ENCODE peak calls at places on chromosomes 3 and 15, in nine cellular contexts. One of them, this sample, is unnamed.
A peak's percentile ranks its signal among the peaks of the same experiment; 100 is the strongest.

GRCh38 chr3:65449841-65450416 is 588.8 kb downstream of the MAGI1 start:
- DNase-seq in thoracic aorta: no peak
- DNase-seq in lung: no peak
- DNase-seq in stomach: no peak
- DNase-seq in Panc1: no peak
- DNase-seq in psoas muscle: no peak
- DNase-seq in astrocyte: no peak
- DNase-seq in HepG2: no peak
- DNase-seq in heart left ventricle: no peak
- DNase-seq in this sample: no peak

GRCh38 chr3:74267583-74268184 is 346.8 kb downstream of the CNTN3 start:
- DNase-seq in Panc1: peak; percentile 8
- DNase-seq in thoracic aorta: peak; percentile 9
- DNase-seq in lung: no peak
- DNase-seq in heart left ventricle: no peak
- DNase-seq in stomach: no peak
- DNase-seq in astrocyte: peak; percentile 16
- DNase-seq in HepG2: peak; percentile 40
- DNase-seq in psoas muscle: no peak
- DNase-seq in this sample: peak; percentile 20

GRCh38 chr3:153284282-153284938 is 122.4 kb downstream of the RAP2B start:
- DNase-seq in psoas muscle: no peak
- DNase-seq in lung: peak; percentile 53
- DNase-seq in astrocyte: peak; percentile 90
- DNase-seq in heart left ventricle: peak; percentile 72
- DNase-seq in Panc1: no peak
- DNase-seq in HepG2: peak; percentile 10
- DNase-seq in thoracic aorta: peak; percentile 32
- DNase-seq in stomach: no peak
- DNase-seq in this sample: peak; percentile 84

GRCh38 chr3:57959407-57960173 is 48.6 kb upstream of the FLNB start:
- DNase-seq in Panc1: no peak
- DNase-seq in lung: no peak
- DNase-seq in heart left ventricle: peak; percentile 43
- DNase-seq in astrocyte: peak; percentile 70
- DNase-seq in HepG2: no peak
- DNase-seq in stomach: no peak
- DNase-seq in thoracic aorta: no peak
- DNase-seq in psoas muscle: no peak
- DNase-seq in this sample: no peak

GRCh38 chr15:27714675-27715074 is 384.4 kb downstream of the OCA2 start:
- DNase-seq in thoracic aorta: no peak
- DNase-seq in Panc1: no peak
- DNase-seq in HepG2: no peak
- DNase-seq in heart left ventricle: no peak
- DNase-seq in stomach: no peak
- DNase-seq in lung: no peak
- DNase-seq in astrocyte: no peak
- DNase-seq in psoas muscle: no peak
- DNase-seq in this sample: no peak

GRCh38 chr15:68700395-68701123 is 120.1 kb downstream of the ANP32A start:
- DNase-seq in heart left ventricle: peak; percentile 83
- DNase-seq in Panc1: no peak
- DNase-seq in stomach: no peak
- DNase-seq in astrocyte: peak; percentile 65
- DNase-seq in lung: no peak
- DNase-seq in psoas muscle: peak; percentile 83
- DNase-seq in HepG2: no peak
- DNase-seq in thoracic aorta: no peak
- DNase-seq in this sample: peak; percentile 11

GRCh38 chr3:167662919-167663400 is 9.2 kb upstream of the WDR49 start:
- DNase-seq in Panc1: no peak
- DNase-seq in heart left ventricle: no peak
- DNase-seq in astrocyte: no peak
- DNase-seq in psoas muscle: no peak
- DNase-seq in thoracic aorta: no peak
- DNase-seq in stomach: no peak
- DNase-seq in HepG2: no peak
- DNase-seq in lung: no peak
- DNase-seq in this sample: no peak

GRCh38 chr3:40170395-40170794 is 139.1 kb upstream of the EIF1B start:
- DNase-seq in thoracic aorta: no peak
- DNase-seq in lung: no peak
- DNase-seq in HepG2: no peak
- DNase-seq in heart left ventricle: no peak
- DNase-seq in Panc1: no peak
- DNase-seq in stomach: no peak
- DNase-seq in psoas muscle: no peak
- DNase-seq in astrocyte: no peak
- DNase-seq in this sample: no peak

GRCh38 chr3:194255252-194256039 is 95.7 kb downstream of the CPN2 start:
- DNase-seq in Panc1: no peak
- DNase-seq in stomach: peak; percentile 48
- DNase-seq in astrocyte: no peak
- DNase-seq in HepG2: peak; percentile 71
- DNase-seq in thoracic aorta: no peak
- DNase-seq in heart left ventricle: peak; percentile 82
- DNase-seq in lung: peak; percentile 77
- DNase-seq in psoas muscle: peak; percentile 82
- DNase-seq in this sample: no peak

GRCh38 chr15:28267727-28268126 is 54.3 kb downstream of the HERC2 start:
- DNase-seq in stomach: no peak
- DNase-seq in psoas muscle: no peak
- DNase-seq in Panc1: no peak
- DNase-seq in HepG2: no peak
- DNase-seq in lung: no peak
- DNase-seq in thoracic aorta: no peak
- DNase-seq in heart left ventricle: no peak
- DNase-seq in astrocyte: no peak
- DNase-seq in this sample: no peak

GRCh38 chr15:74983725-74984231 is 11.6 kb upstream of the SCAMP5 start:
- DNase-seq in astrocyte: no peak
- DNase-seq in HepG2: no peak
- DNase-seq in stomach: no peak
- DNase-seq in heart left ventricle: no peak
- DNase-seq in Panc1: no peak
- DNase-seq in thoracic aorta: no peak
- DNase-seq in lung: no peak
- DNase-seq in psoas muscle: no peak
- DNase-seq in this sample: no peak

GRCh38 chr3:122021811-122022401 is at the start of gene ILDR1:
- DNase-seq in Panc1: no peak
- DNase-seq in thoracic aorta: no peak
- DNase-seq in heart left ventricle: no peak
- DNase-seq in stomach: peak; percentile 53
- DNase-seq in psoas muscle: no peak
- DNase-seq in HepG2: no peak
- DNase-seq in astrocyte: no peak
- DNase-seq in lung: peak; percentile 51
- DNase-seq in this sample: no peak

GRCh38 chr15:29887719-29888118 is 65.5 kb upstream of the TJP1 start:
- DNase-seq in HepG2: no peak
- DNase-seq in lung: no peak
- DNase-seq in thoracic aorta: no peak
- DNase-seq in Panc1: no peak
- DNase-seq in stomach: no peak
- DNase-seq in heart left ventricle: no peak
- DNase-seq in psoas muscle: no peak
- DNase-seq in astrocyte: no peak
- DNase-seq in this sample: peak; percentile 39

DNA sequence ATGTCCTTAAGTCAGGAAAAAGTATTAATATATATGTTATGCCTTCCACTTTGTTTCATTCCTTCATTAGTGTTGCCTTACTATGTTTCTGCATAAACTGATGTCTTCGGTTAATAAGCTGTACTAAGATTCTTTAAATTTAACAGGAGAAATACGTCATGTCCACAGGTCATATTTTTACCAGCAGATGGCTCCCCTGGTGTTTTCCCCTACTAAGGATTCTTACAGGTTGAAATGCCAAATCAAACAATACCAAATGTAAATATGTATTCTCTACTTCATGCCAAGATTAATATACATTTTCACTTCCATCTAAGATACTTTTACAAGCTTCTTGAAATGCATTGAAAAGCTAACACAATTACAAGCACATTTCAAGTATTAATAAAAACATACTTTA is 1602.1 kb downstream of the SI start:
- DNase-seq in HepG2: no peak
- DNase-seq in astrocyte: no peak
- DNase-seq in lung: no peak
- DNase-seq in psoas muscle: no peak
- DNase-seq in heart left ventricle: no peak
- DNase-seq in Panc1: no peak
- DNase-seq in stomach: no peak
- DNase-seq in thoracic aorta: no peak
- DNase-seq in this sample: no peak
- TF ChIP-seq CTCF in HepG2: no peak
- TF ChIP-seq CTCF in astrocyte: no peak
- TF ChIP-seq CTCF in lung: no peak
- TF ChIP-seq CTCF in psoas muscle: no peak
- TF ChIP-seq CTCF in heart left ventricle: no peak
- TF ChIP-seq CTCF in Panc1: peak; percentile 40
- TF ChIP-seq CTCF in stomach: no peak
- TF ChIP-seq CTCF in thoracic aorta: no peak
- TF ChIP-seq CTCF in this sample: no peak

DNA sequence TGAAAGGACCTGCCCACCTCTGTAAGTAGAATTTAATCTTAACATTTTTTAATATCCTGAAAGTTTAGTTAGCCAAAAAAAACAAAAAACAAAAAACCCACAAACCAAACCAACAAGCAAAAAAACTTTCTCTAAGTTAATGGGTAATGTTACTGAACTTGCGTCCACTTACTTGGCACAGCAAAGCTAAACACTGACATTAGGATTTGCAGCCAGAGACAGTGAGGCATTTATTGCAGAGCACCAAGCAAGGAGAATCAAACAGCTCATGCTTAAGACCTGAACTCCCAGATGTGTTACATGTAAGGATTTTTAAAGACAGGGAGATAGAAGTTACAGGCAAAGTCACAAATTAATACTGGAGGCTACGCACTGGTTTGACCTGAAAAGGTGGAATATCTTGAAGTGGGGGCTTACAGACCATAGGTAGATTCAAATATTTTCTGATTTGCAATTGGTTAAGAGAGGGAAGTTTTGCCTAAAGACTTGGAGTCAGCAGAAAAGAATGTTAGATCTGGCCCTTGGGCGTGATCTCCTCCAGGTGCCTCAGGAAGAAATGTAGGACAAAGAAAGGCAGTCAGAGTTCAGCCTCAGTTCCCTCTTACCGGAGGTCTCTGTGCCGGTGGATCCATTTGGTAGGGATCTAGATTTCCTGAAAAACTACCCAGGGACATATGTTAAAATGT is 205.0 kb downstream of the ADAMTSL3 start:
- DNase-seq in HepG2: no peak
- DNase-seq in astrocyte: no peak
- DNase-seq in thoracic aorta: no peak
- DNase-seq in lung: no peak
- DNase-seq in Panc1: no peak
- DNase-seq in psoas muscle: no peak
- DNase-seq in heart left ventricle: no peak
- DNase-seq in stomach: no peak
- DNase-seq in this sample: no peak
- H3K27me3 ChIP-seq in HepG2: no peaks in the 10 kb centered on the region
- H3K27me3 ChIP-seq in astrocyte: no peaks in the 10 kb centered on the region
- H3K27me3 ChIP-seq in thoracic aorta: no peaks in the 10 kb centered on the region
- H3K27me3 ChIP-seq in lung: no peaks in the 10 kb centered on the region
- H3K27me3 ChIP-seq in Panc1: no peaks in the 10 kb centered on the region
- H3K27me3 ChIP-seq in psoas muscle: no peaks in the 10 kb centered on the region
- H3K27me3 ChIP-seq in heart left ventricle: no peaks in the 10 kb centered on the region
- H3K27me3 ChIP-seq in stomach: no peaks in the 10 kb centered on the region
- H3K27me3 ChIP-seq in this sample: no peaks in the 10 kb centered on the region

DNA sequence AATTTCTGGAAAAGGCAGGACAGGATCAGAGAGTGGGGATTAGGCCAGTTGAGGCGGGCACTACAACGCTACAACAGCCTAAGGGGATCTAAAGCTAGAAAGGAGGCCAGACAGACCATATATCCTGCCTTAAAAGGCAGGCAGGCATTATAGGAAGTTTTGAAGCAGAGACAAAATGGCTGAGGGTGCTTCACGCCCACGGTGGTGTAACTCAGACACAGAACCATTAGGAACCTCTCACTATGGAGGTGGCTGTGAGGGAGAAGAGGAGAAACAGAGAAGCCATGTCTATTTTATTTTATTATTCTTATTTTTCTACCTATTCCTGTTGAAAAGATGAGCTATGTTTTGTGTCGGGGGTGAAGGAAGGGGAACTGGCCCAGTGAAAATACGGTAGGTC is 2.1 kb upstream of the USP4 start:
- DNase-seq in psoas muscle: peak; percentile 6
- DNase-seq in Panc1: no peak
- DNase-seq in lung: no peak
- DNase-seq in HepG2: no peak
- DNase-seq in thoracic aorta: no peak
- DNase-seq in astrocyte: no peak
- DNase-seq in heart left ventricle: no peak
- DNase-seq in stomach: no peak
- DNase-seq in this sample: no peak
- H3K27ac ChIP-seq in psoas muscle: no peak overlapping the region
- H3K27ac ChIP-seq in Panc1: no peak overlapping the region
- H3K27ac ChIP-seq in lung: peak overlapping the region; percentile 90
- H3K27ac ChIP-seq in HepG2: peak overlapping the region; percentile 40
- H3K27ac ChIP-seq in thoracic aorta: no peak overlapping the region
- H3K27ac ChIP-seq in astrocyte: no peak overlapping the region
- H3K27ac ChIP-seq in heart left ventricle: peak overlapping the region; percentile 21
- H3K27ac ChIP-seq in stomach: peak overlapping the region; percentile 100
- H3K27ac ChIP-seq in this sample: no peak overlapping the region

GRCh38 chr3:13544951-13545651 is 3.8 kb upstream of the FBLN2 start:
- DNase-seq in heart left ventricle: no peak
- DNase-seq in astrocyte: no peak
- DNase-seq in thoracic aorta: no peak
- DNase-seq in stomach: no peak
- DNase-seq in psoas muscle: peak; percentile 40
- DNase-seq in Panc1: no peak
- DNase-seq in HepG2: no peak
- DNase-seq in lung: no peak
- DNase-seq in this sample: no peak

GRCh38 chr3:13542142-13542541 is 6.8 kb upstream of the FBLN2 start:
- DNase-seq in Panc1: no peak
- DNase-seq in heart left ventricle: no peak
- DNase-seq in thoracic aorta: no peak
- DNase-seq in HepG2: no peak
- DNase-seq in lung: no peak
- DNase-seq in astrocyte: no peak
- DNase-seq in stomach: no peak
- DNase-seq in psoas muscle: no peak
- DNase-seq in this sample: no peak

GRCh38 chr3:13545952-13546454 is 2.9 kb upstream of the FBLN2 start:
- DNase-seq in astrocyte: no peak
- DNase-seq in HepG2: no peak
- DNase-seq in Panc1: no peak
- DNase-seq in lung: no peak
- DNase-seq in psoas muscle: peak; percentile 40
- DNase-seq in heart left ventricle: no peak
- DNase-seq in stomach: no peak
- DNase-seq in thoracic aorta: no peak
- DNase-seq in this sample: no peak

GRCh38 chr3:13543251-13543650 is 5.7 kb upstream of the FBLN2 start:
- DNase-seq in astrocyte: peak; percentile 90
- DNase-seq in psoas muscle: peak; percentile 90
- DNase-seq in Panc1: no peak
- DNase-seq in HepG2: no peak
- DNase-seq in lung: no peak
- DNase-seq in thoracic aorta: peak; percentile 36
- DNase-seq in stomach: no peak
- DNase-seq in heart left ventricle: peak; percentile 87
- DNase-seq in this sample: peak; percentile 30

GRCh38 chr3:13544293-13544831 is 4.6 kb upstream of the FBLN2 start:
- DNase-seq in thoracic aorta: no peak
- DNase-seq in psoas muscle: peak; percentile 55
- DNase-seq in HepG2: no peak
- DNase-seq in stomach: no peak
- DNase-seq in lung: no peak
- DNase-seq in heart left ventricle: no peak
- DNase-seq in astrocyte: peak; percentile 96
- DNase-seq in Panc1: no peak
- DNase-seq in this sample: no peak
- TF ChIP-seq CTCF in thoracic aorta: no peak
- TF ChIP-seq CTCF in psoas muscle: no peak
- TF ChIP-seq CTCF in HepG2: no peak
- TF ChIP-seq CTCF in stomach: no peak
- TF ChIP-seq CTCF in lung: no peak
- TF ChIP-seq CTCF in heart left ventricle: no peak
- TF ChIP-seq CTCF in astrocyte: no peak
- TF ChIP-seq CTCF in Panc1: no peak
- TF ChIP-seq CTCF in this sample: no peak

This sample was measured in AG04450.